ENCODE peak calls at places on chromosomes 6 and 20, in five cellular contexts. X, V, O, E and Y are unnamed samples.

GRCh38 chr6:5152417-5152816 is 67.3 kb downstream of the PPP1R3G start:
- DNase-seq in X (no peak), V (no peak), O (no peak), E (peak), Y (no peak)

GRCh38 chr6:70103798-70104197 is 199.1 kb downstream of the COL9A1 start:
- DNase-seq in X (no peak), V (no peak), O (no peak), E (no peak), Y (no peak)

GRCh38 chr20:37407117-37407566 is 61.2 kb downstream of the SRC start:
- DNase-seq in X (no peak), V (no peak), O (no peak), E (no peak), Y (no peak)

GRCh38 chr20:34978092-34978744 is 22.6 kb downstream of the MYH7B start:
- DNase-seq in X (no peak), V (no peak), O (no peak), E (no peak), Y (no peak)

GRCh38 chr6:26607434-26608230 is 10.9 kb downstream of the ABT1 start:
- DNase-seq in X (peak), V (no peak), O (no peak), E (peak), Y (peak)

GRCh38 chr6:34284563-34285545 is 36.0 kb upstream of the SMIM29 start:
- DNase-seq in X (no peak), V (peak), O (no peak), E (peak), Y (no peak)

GRCh38 chr6:36676142-36677058 is 2.1 kb upstream of the CDKN1A start:
- DNase-seq in X (no peak), V (peak), O (no peak), E (no peak), Y (no peak)

GRCh38 chr20:17533396-17533795 is 2.2 kb upstream of the BFSP1 start:
- DNase-seq in X (no peak), V (no peak), O (no peak), E (no peak), Y (no peak)

GRCh38 chr6:41657131-41658094 is 19.1 kb downstream of the MDFI start:
- DNase-seq in X (no peak), V (no peak), O (no peak), E (no peak), Y (no peak)

GRCh38 chr6:26165261-26165790 is 78.1 kb downstream of the HFE start:
- DNase-seq in X (no peak), V (no peak), O (no peak), E (no peak), Y (no peak)

GRCh38 chr6:40586369-40586768 is 795 bp downstream of the LRFN2 start:
- DNase-seq in X (no peak), V (no peak), O (no peak), E (no peak), Y (no peak)

GRCh38 chr6:159023893-159024292 is 20.9 kb downstream of the TAGAP start:
- DNase-seq in X (no peak), V (no peak), O (no peak), E (no peak), Y (no peak)

GRCh38 chr6:157808405-157808950 is 14.6 kb upstream of the SNX9 start:
- DNase-seq in X (no peak), V (no peak), O (no peak), E (no peak), Y (no peak)

GRCh38 chr20:46084805-46085792 is 4.7 kb downstream of the NCOA5 start:
- DNase-seq in X (no peak), V (no peak), O (no peak), E (no peak), Y (no peak)

GRCh38 chr6:128343666-128344065 is 176.7 kb downstream of the PTPRK start:
- DNase-seq in X (no peak), V (no peak), O (no peak), E (no peak), Y (no peak)

GRCh38 chr6:14102330-14102729 is 15.2 kb upstream of the CD83 start:
- DNase-seq in X (no peak), V (no peak), O (no peak), E (no peak), Y (no peak)

GRCh38 chr6:169865346-169866139 is 114.1 kb downstream of the ERMARD start:
- DNase-seq in X (no peak), V (no peak), O (no peak), E (no peak), Y (no peak)